ENCODE peak calls at places on chromosome 10, in six cellular contexts. C is GM23338, Y is GM12878, E is K562, L is H1, N is HepG2. Z is an unnamed sample.
A peak's percentile ranks its signal among the peaks of the same experiment; 100 is the strongest.

GRCh38 chr10:24703700-24704099 is 20.0 kb downstream of the ARHGAP21 start:
- DNase-seq in C (no peak), Y (no peak), E (no peak), L (no peak), N (no peak), Z (no peak)

GRCh38 chr10:113399051-113399450 is 153.8 kb upstream of the HABP2 start:
- DNase-seq in C (no peak), Y (no peak), E (no peak), L (no peak), N (no peak), Z (no peak)

GRCh38 chr10:89279449-89279869 is 22.4 kb upstream of the IFIT2 start:
- DNase-seq in C (no peak), Y (no peak), E (no peak), L (no peak), N (no peak), Z (no peak)

GRCh38 chr10:76576276-76576962 is 1061.2 kb downstream of the KCNMA1 start:
- DNase-seq in C (no peak), Y (no peak), E (no peak), L (no peak), N (no peak), Z (no peak)

GRCh38 chr10:104614245-104614831 is 26.8 kb upstream of the SORCS3 start:
- DNase-seq in C (peak; percentile 71), Y (no peak), E (peak; percentile 60), L (no peak), N (peak; percentile 17), Z (peak; percentile 66)

GRCh38 chr10:77782328-77783061 is 144.1 kb downstream of the DLG5 start:
- DNase-seq in C (no peak), Y (no peak), E (no peak), L (no peak), N (no peak), Z (no peak)

GRCh38 chr10:91613411-91614253 is 19.2 kb downstream of the PPP1R3C start:
- DNase-seq in C (no peak), Y (no peak), E (no peak), L (no peak), N (no peak), Z (no peak)

GRCh38 chr10:30094601-30095000 is 35.2 kb upstream of the JCAD start:
- DNase-seq in C (no peak), Y (no peak), E (no peak), L (no peak), N (no peak), Z (no peak)

GRCh38 chr10:131980757-131981428 is 830 bp downstream of the BNIP3 start:
- DNase-seq in C (peak; percentile 84), Y (no peak), E (no peak), L (no peak), N (peak; percentile 55), Z (peak; percentile 39)

GRCh38 chr10:114917927-114918672 is 19.9 kb upstream of the TRUB1 start:
- DNase-seq in C (peak; percentile 64), Y (no peak), E (no peak), L (no peak), N (no peak), Z (no peak)

GRCh38 chr10:32244421-32245207 is 102.3 kb downstream of the EPC1 start:
- DNase-seq in C (no peak), Y (no peak), E (no peak), L (no peak), N (no peak), Z (no peak)

GRCh38 chr10:48377751-48378585 is 71.5 kb downstream of the MAPK8 start:
- DNase-seq in C (no peak), Y (no peak), E (no peak), L (no peak), N (no peak), Z (no peak)

GRCh38 chr10:34124522-34125035 is 690.5 kb downstream of the PARD3 start:
- DNase-seq in C (no peak), Y (no peak), E (no peak), L (no peak), N (peak; percentile 81), Z (no peak)

GRCh38 chr10:75103881-75104686 is 7.4 kb upstream of the SAMD8 start:
- DNase-seq in C (no peak), Y (no peak), E (peak; percentile 7), L (no peak), N (no peak), Z (no peak)

GRCh38 chr10:72736176-72736795 is 44.3 kb downstream of the MCU start:
- DNase-seq in C (no peak), Y (no peak), E (no peak), L (no peak), N (peak; percentile 17), Z (no peak)

GRCh38 chr10:86661161-86662025 is 6.9 kb upstream of the LDB3 start:
- DNase-seq in C (no peak), Y (no peak), E (no peak), L (no peak), N (no peak), Z (peak; percentile 7)

GRCh38 chr10:42866115-42866995 is 83.8 kb downstream of the BMS1 start:
- DNase-seq in C (peak; percentile 85), Y (no peak), E (peak; percentile 80), L (peak; percentile 59), N (peak; percentile 30), Z (peak; percentile 87)

GRCh38 chr10:69088471-69088769 is 517 bp downstream of the SRGN start:
- DNase-seq in C (no peak), Y (no peak), E (no peak), L (no peak), N (no peak), Z (no peak)

GRCh38 chr10:51832652-51833383 is 133.4 kb upstream of the CSTF2T start:
- DNase-seq in C (no peak), Y (peak; percentile 8), E (no peak), L (no peak), N (peak; percentile 44), Z (no peak)

GRCh38 chr10:50625663-50626062 is 1.9 kb upstream of the SGMS1 start:
- DNase-seq in C (peak; percentile 79), Y (no peak), E (no peak), L (no peak), N (no peak), Z (no peak)

GRCh38 chr10:1609596-1609995 is 127.7 kb downstream of the ADARB2 start:
- DNase-seq in C (no peak), Y (no peak), E (no peak), L (no peak), N (no peak), Z (no peak)

GRCh38 chr10:78720091-78720490 is 348.7 kb upstream of the ZMIZ1 start:
- DNase-seq in C (no peak), Y (no peak), E (no peak), L (no peak), N (no peak), Z (no peak)

GRCh38 chr10:132624847-132625839 is 87.6 kb downstream of the INPP5A start:
- DNase-seq in C (no peak), Y (no peak), E (no peak), L (no peak), N (no peak), Z (peak; percentile 10)

GRCh38 chr10:58322072-58322834 is 12.6 kb upstream of the UBE2D1 start:
- DNase-seq in C (no peak), Y (no peak), E (no peak), L (no peak), N (peak; percentile 80), Z (no peak)

GRCh38 chr10:118246340-118247247 is 95.5 kb downstream of the FAM204A start:
- DNase-seq in C (peak; percentile 29), Y (no peak), E (no peak), L (no peak), N (no peak), Z (peak; percentile 17)

GRCh38 chr10:36256166-36256565 is 614.1 kb upstream of the FZD8 start:
- DNase-seq in C (no peak), Y (no peak), E (no peak), L (no peak), N (no peak), Z (no peak)
- TF ChIP-seq CREB1 in C (no peak), Y (no peak), E (no peak), L (no peak), N (no peak), Z (no peak)

GRCh38 chr10:59748834-59749233 is 4.4 kb downstream of the MRLN start:
- DNase-seq in C (no peak), Y (no peak), E (no peak), L (no peak), N (no peak), Z (no peak)

GRCh38 chr10:59753267-59753666 is at the start of gene MRLN:
- DNase-seq in C (no peak), Y (no peak), E (no peak), L (no peak), N (no peak), Z (no peak)

GRCh38 chr10:59754951-59755350 is 1.7 kb upstream of the MRLN start:
- DNase-seq in C (no peak), Y (no peak), E (no peak), L (no peak), N (no peak), Z (no peak)

GRCh38 chr10:59752278-59752940 is 846 bp downstream of the MRLN start:
- DNase-seq in C (no peak), Y (no peak), E (no peak), L (no peak), N (no peak), Z (no peak)

DNA sequence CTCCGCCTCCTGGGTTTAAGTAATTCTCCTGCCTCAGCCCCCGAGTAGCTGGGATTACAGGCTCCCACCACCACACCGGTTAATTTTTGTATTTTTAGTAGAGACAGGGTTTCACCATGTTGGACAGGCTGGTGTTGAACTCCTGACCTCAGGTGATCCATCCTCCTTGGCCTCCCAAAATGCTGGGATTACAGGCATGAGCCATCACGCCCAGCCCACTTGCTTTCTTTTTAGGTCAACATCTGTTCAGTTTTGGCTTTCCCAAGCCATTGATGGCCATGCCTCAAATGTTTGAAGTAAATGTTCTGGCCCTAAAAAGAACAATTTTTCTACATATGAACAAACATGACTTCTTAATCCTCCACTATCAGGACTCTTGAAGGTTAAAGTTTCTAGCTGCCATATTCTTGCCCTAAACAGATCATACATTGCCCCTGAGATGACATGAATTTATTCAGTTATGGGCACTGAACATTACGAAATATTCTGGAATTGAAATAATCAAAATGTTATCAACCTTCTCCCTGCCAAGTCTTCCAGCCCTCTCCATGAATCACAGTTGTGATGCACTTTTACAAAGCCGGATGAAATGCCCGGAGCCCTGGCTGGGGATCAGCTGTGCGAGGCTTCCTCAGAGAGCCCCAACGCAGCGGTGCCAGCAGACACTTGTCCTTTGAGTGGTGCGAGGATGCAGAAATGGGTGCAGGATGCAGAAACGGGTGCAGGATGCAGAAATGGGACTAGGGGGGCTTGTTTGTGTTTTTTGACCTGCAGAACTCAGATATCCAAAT is 2.9 kb downstream of the MRLN start:
- DNase-seq in C (no peak), Y (no peak), E (no peak), L (no peak), N (no peak), Z (no peak)
- TF ChIP-seq CREB1 in C (no peak), Y (no peak), E (no peak), L (no peak), N (no peak), Z (no peak)

GRCh38 chr10:98259606-98260319 is 8.2 kb downstream of the LOXL4 start:
- DNase-seq in C (no peak), Y (no peak), E (peak; percentile 34), L (no peak), N (no peak), Z (no peak)
- TF ChIP-seq CREB1 in C (no peak), Y (no peak), E (no peak), L (no peak), N (no peak), Z (no peak)

GRCh38 chr10:71598673-71599072 is 120.9 kb downstream of the C10orf105 start:
- DNase-seq in C (no peak), Y (no peak), E (no peak), L (no peak), N (no peak), Z (no peak)
- TF ChIP-seq CREB1 in C (no peak), Y (no peak), E (no peak), L (no peak), N (no peak), Z (no peak)